ENCODE peak calls at places on chromosomes 3 and 15, in eight cellular contexts. Q is NCI-H460; J is EH; H is AML-193; V is heart right ventricle; N is cerebellum; O is CD8-positive, alpha-beta T cell; K is substantia nigra. M is an unnamed sample.

GRCh38 chr3:193771011-193771697 is 178.1 kb downstream of the OPA1 start:
- DNase-seq in J (no peak), O (no peak), V (no peak), K (no peak), N (no peak), Q (no peak), H (no peak), M (no peak)

GRCh38 chr3:52238193-52238760 is 681 bp downstream of the TWF2 start:
- DNase-seq in N (no peak), H (no peak), V (no peak), K (no peak), Q (no peak), J (no peak), O (no peak), M (no peak)

GRCh38 chr15:59541750-59542149 is 69.8 kb upstream of the GCNT3 start:
- DNase-seq in H (no peak), J (no peak), O (no peak), K (no peak), V (no peak), Q (no peak), N (no peak), M (no peak)

GRCh38 chr3:189787622-189788021 is 156.4 kb downstream of the TP63 start:
- DNase-seq in V (no peak), H (no peak), J (peak; percentile 34), O (no peak), Q (no peak), N (no peak), K (no peak), M (no peak)

GRCh38 chr3:14352002-14352627 is 50.3 kb upstream of the SLC6A6 start:
- DNase-seq in O (no peak), K (no peak), J (peak; percentile 32), Q (peak; percentile 72), V (no peak), H (no peak), N (no peak), M (no peak)

GRCh38 chr15:73141216-73141900 is 89.1 kb downstream of the NEO1 start:
- DNase-seq in O (no peak), H (no peak), N (no peak), K (no peak), V (no peak), J (no peak), Q (no peak), M (no peak)

GRCh38 chr3:143207338-143207961 is 87.9 kb downstream of the CHST2 start:
- DNase-seq in K (no peak), H (peak; percentile 68), N (no peak), V (no peak), Q (no peak), J (peak; percentile 63), O (no peak), M (no peak)

GRCh38 chr3:148329481-148330220 is 368.1 kb upstream of the AGTR1 start:
- DNase-seq in H (no peak), J (peak; percentile 35), O (no peak), V (no peak), Q (no peak), N (no peak), K (no peak), M (no peak)

GRCh38 chr3:73029321-73029796 is 32.1 kb upstream of the EBLN2 start:
- DNase-seq in N (no peak), K (no peak), H (no peak), O (no peak), V (no peak), J (peak; percentile 89), Q (peak; percentile 27), M (no peak)

GRCh38 chr15:44029940-44030568 is 165.0 kb downstream of the FRMD5 start:
- DNase-seq in N (no peak), O (no peak), Q (no peak), V (no peak), K (no peak), H (no peak), J (peak; percentile 71), M (peak; percentile 11)

GRCh38 chr3:9949626-9950025 is 2.6 kb downstream of the PRRT3 start:
- DNase-seq in O (no peak), N (no peak), K (no peak), Q (no peak), H (no peak), J (no peak), V (no peak), M (no peak)

GRCh38 chr15:93058128-93058527 is 30.9 kb downstream of the RGMA start:
- DNase-seq in Q (no peak), O (no peak), J (no peak), K (no peak), V (no peak), N (no peak), H (no peak), M (no peak)

GRCh38 chr3:134407247-134407640 is 33.0 kb upstream of the AMOTL2 start:
- DNase-seq in K (no peak), N (no peak), H (no peak), V (no peak), J (peak; percentile 74), O (no peak), Q (no peak), M (peak; percentile 46)

GRCh38 chr3:195033531-195034091 is 237.3 kb downstream of the XXYLT1 start:
- DNase-seq in H (no peak), Q (no peak), N (no peak), K (no peak), O (no peak), V (no peak), J (no peak), M (no peak)

GRCh38 chr15:70121656-70122297 is 24.1 kb upstream of the TLE3 start:
- DNase-seq in V (peak; percentile 48), O (no peak), Q (peak; percentile 47), H (no peak), J (peak; percentile 66), K (no peak), N (no peak), M (no peak)

GRCh38 chr3:78368576-78369345 is 1328.9 kb downstream of the ROBO2 start:
- DNase-seq in J (no peak), H (no peak), K (no peak), Q (no peak), O (no peak), V (no peak), N (no peak), M (no peak)

GRCh38 chr15:74382004-74382816 is 14.8 kb upstream of the CYP11A1 start:
- DNase-seq in J (peak; percentile 86), K (peak; percentile 84), V (peak; percentile 86), O (peak; percentile 81), N (peak; percentile 90), Q (peak; percentile 75), H (peak; percentile 61), M (peak; percentile 86)

GRCh38 chr3:136929984-136930671 is 27.7 kb upstream of the IL20RB start:
- DNase-seq in H (no peak), Q (peak; percentile 6), J (peak; percentile 18), K (no peak), N (no peak), O (no peak), V (peak; percentile 25), M (no peak)